ENCODE peak calls at places on chromosomes 4 and X, in seven cellular contexts. V is fibroblast of mammary gland; L is CD8-positive, alpha-beta T cell; E is fibroblast of lung; D is fibroblast of villous mesenchyme; N is right atrium auricular region; O is lower leg skin. P is an unnamed sample.

GRCh38 chr4:24912252-24913098 is at the start of gene CCDC149:
- DNase-seq in V (peak; percentile 41), L (no peak), E (peak; percentile 74), D (peak; percentile 58), N (no peak), O (no peak), P (peak; percentile 69)

GRCh38 chr4:52076731-52077130 is 25.6 kb downstream of the SPATA18 start:
- DNase-seq in V (no peak), L (no peak), E (peak; percentile 13), D (peak; percentile 6), N (no peak), O (no peak), P (no peak)

GRCh38 chr4:112411781-112412281 is 104.1 kb downstream of the NEUROG2 start:
- DNase-seq in V (no peak), L (no peak), E (peak; percentile 1), D (no peak), N (no peak), O (no peak), P (no peak)

GRCh38 chr4:153010137-153010536 is 74.0 kb downstream of the FHDC1 start:
- DNase-seq in V (no peak), L (no peak), E (no peak), D (no peak), N (no peak), O (no peak), P (no peak)

GRCh38 chr4:12270546-12270945 is 841.9 kb upstream of the HS3ST1 start:
- DNase-seq in V (no peak), L (no peak), E (no peak), D (no peak), N (no peak), O (no peak), P (peak; percentile 5)

GRCh38 chr4:76250962-76251361 is 559 bp upstream of the FAM47E start:
- DNase-seq in V (no peak), L (no peak), E (peak; percentile 1), D (no peak), N (no peak), O (no peak), P (peak; percentile 12)

GRCh38 chrX:12330841-12331240 is 192.6 kb downstream of the FRMPD4 start:
- DNase-seq in V (no peak), L (no peak), E (no peak), D (peak; percentile 40), N (no peak), O (no peak), P (no peak)

GRCh38 chr4:122152699-122153328 is 683 bp downstream of the BLTP1 start:
- DNase-seq in V (peak; percentile 33), L (peak; percentile 5), E (peak; percentile 36), D (peak; percentile 27), N (peak; percentile 61), O (no peak), P (peak; percentile 30)

GRCh38 chrX:39905475-39905889 is 192.3 kb downstream of the BCOR start:
- DNase-seq in V (no peak), L (no peak), E (peak; percentile 30), D (peak; percentile 87), N (no peak), O (no peak), P (no peak)

GRCh38 chr4:622071-622995 is 3.0 kb upstream of the PDE6B start:
- DNase-seq in V (peak; percentile 19), L (no peak), E (no peak), D (no peak), N (no peak), O (no peak), P (no peak)

GRCh38 chr4:116302990-116303735 is 782.2 kb downstream of the TRAM1L1 start:
- DNase-seq in V (no peak), L (no peak), E (no peak), D (no peak), N (no peak), O (no peak), P (no peak)

GRCh38 chr4:153432971-153433752 is 33.0 kb upstream of the TMEM131L start:
- DNase-seq in V (peak; percentile 87), L (peak; percentile 29), E (peak; percentile 85), D (peak; percentile 80), N (peak; percentile 70), O (peak; percentile 56), P (peak; percentile 88)

GRCh38 chr4:40924096-40924792 is 174.5 kb downstream of the NSUN7 start:
- DNase-seq in V (peak; percentile 60), L (peak; percentile 29), E (peak; percentile 36), D (peak; percentile 59), N (peak; percentile 79), O (no peak), P (peak; percentile 69)

GRCh38 chr4:98778206-98778605 is 119.8 kb upstream of the TSPAN5 start:
- DNase-seq in V (peak; percentile 91), L (no peak), E (peak; percentile 80), D (peak; percentile 94), N (no peak), O (no peak), P (peak; percentile 83)

GRCh38 chr4:41572414-41572986 is 34.5 kb downstream of the LIMCH1 start:
- DNase-seq in V (peak; percentile 2), L (no peak), E (peak; percentile 14), D (peak; percentile 2), N (no peak), O (no peak), P (no peak)

GRCh38 chr4:168623484-168623883 is 126.6 kb downstream of the PALLD start:
- DNase-seq in V (no peak), L (no peak), E (no peak), D (no peak), N (no peak), O (no peak), P (no peak)

GRCh38 chrX:39157796-39158195 is 356.5 kb downstream of the MID1IP1 start:
- DNase-seq in V (no peak), L (no peak), E (peak; percentile 55), D (peak; percentile 14), N (no peak), O (no peak), P (no peak)

GRCh38 chrX:109845996-109846395 is 112.9 kb upstream of the ACSL4 start:
- DNase-seq in V (peak; percentile 55), L (no peak), E (no peak), D (no peak), N (no peak), O (no peak), P (no peak)

GRCh38 chr4:79922011-79922410 is 151.0 kb downstream of the ANTXR2 start:
- DNase-seq in V (no peak), L (no peak), E (no peak), D (no peak), N (no peak), O (no peak), P (no peak)

GRCh38 chrX:57103489-57103888 is 17.9 kb downstream of the SPIN2B start:
- DNase-seq in V (no peak), L (no peak), E (peak; percentile 6), D (no peak), N (no peak), O (no peak), P (no peak)

GRCh38 chrX:110509778-110510510 is 151.3 kb downstream of the RTL9 start:
- DNase-seq in V (no peak), L (no peak), E (peak; percentile 38), D (peak; percentile 1), N (no peak), O (no peak), P (peak; percentile 1)

GRCh38 chrX:76555269-76555668 is 127.8 kb downstream of the MAGEE1 start:
- DNase-seq in V (no peak), L (no peak), E (no peak), D (no peak), N (no peak), O (no peak), P (no peak)

GRCh38 chrX:71652405-71652804 is 14.9 kb upstream of the LOC101059915 start:
- DNase-seq in V (peak; percentile 65), L (no peak), E (peak; percentile 36), D (peak; percentile 48), N (no peak), O (no peak), P (peak; percentile 64)

GRCh38 chr4:16270654-16271328 is 44.5 kb upstream of the TAPT1 start:
- DNase-seq in V (no peak), L (no peak), E (no peak), D (no peak), N (no peak), O (no peak), P (no peak)

GRCh38 chr4:115234405-115235093 is 121.1 kb upstream of the NDST4 start:
- DNase-seq in V (peak; percentile 4), L (no peak), E (no peak), D (no peak), N (no peak), O (no peak), P (no peak)

GRCh38 chrX:133926099-133926498 is 59.3 kb downstream of the GPC3 start:
- DNase-seq in V (no peak), L (no peak), E (no peak), D (no peak), N (no peak), O (no peak), P (no peak)

GRCh38 chrX:150018931-150019331 is 80.6 kb upstream of the EOLA2 start:
- DNase-seq in V (peak; percentile 3), L (no peak), E (peak; percentile 48), D (peak; percentile 93), N (no peak), O (no peak), P (peak; percentile 3)
- TF ChIP-seq CTCF in V (no peak), L (no peak), E (no peak), D (no peak), N (no peak), O (no peak), P (no peak)

DNA sequence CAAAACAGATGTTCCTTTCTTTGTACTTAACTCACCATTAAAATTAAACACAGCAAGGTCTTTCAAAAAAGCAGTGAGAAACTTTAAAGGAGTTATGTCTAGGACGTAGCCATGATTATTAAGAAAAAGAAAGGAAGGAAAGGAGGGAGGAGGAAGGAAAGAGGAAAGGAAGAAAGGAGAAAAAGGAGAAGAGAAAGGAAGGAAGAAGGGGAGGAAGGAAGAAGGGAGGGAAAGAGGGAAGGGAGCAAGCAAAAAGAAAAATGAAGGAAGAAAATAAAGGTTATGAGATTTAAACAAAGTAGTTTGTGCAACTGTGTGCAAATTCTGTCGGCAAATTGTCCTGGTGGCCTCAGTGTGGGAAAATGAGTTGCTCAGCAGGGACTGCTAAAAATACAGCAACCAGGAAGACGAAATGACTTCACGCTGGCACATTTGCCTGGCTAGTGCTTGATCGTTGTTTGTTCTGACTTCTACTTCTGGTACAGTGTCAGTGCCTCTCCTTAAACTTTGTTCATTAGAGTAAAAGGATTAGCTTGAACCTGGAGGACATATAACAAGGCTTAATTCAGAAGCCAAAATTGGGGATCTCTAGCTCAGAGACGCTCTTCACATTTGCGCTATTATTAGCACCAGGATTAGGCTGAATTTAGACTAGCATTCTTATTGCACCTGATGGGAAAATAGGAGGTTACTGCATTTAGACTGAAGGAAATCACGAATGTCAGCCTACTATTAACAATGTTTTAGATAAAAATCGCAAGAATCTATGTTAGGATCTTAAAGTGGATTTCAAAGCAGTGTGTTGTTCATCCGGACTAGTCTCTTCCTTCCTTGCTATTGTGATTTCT is 81.2 kb downstream of the DCK start:
- DNase-seq in V (no peak), L (no peak), E (no peak), D (no peak), N (no peak), O (no peak), P (peak; percentile 1)
- H3K4me3 ChIP-seq in V (no peak overlapping the region), L (no peak overlapping the region), E (no peak overlapping the region), D (no peak overlapping the region), N (peak overlapping the region; percentile 35), O (no peak overlapping the region), P (no peak overlapping the region)

GRCh38 chrX:155094468-155095061 is 23.3 kb downstream of the BRCC3 start:
- DNase-seq in V (peak; percentile 45), L (no peak), E (peak; percentile 10), D (peak; percentile 38), N (no peak), O (no peak), P (peak; percentile 39)
- TF ChIP-seq CTCF in V (peak; percentile 63), L (peak; percentile 54), E (peak; percentile 50), D (peak; percentile 63), N (peak; percentile 73), O (no peak), P (peak; percentile 47)

GRCh38 chr4:184734758-184735157 is 862 bp upstream of the CENPU start:
- DNase-seq in V (no peak), L (no peak), E (no peak), D (no peak), N (no peak), O (no peak), P (no peak)
- H3K4me3 ChIP-seq in V (peak overlapping the region; percentile 80), L (peak overlapping the region; percentile 74), E (peak overlapping the region; percentile 95), D (peak overlapping the region; percentile 94), N (peak overlapping the region; percentile 71), O (no peak overlapping the region), P (no peak overlapping the region)

P was measured in cardiac fibroblast.